ENCODE peak calls at places on chromosomes 6 and 20, in ten cellular contexts. C is colonic mucosa, V is ovary, Q is PC-3, J is hepatocyte, E is heart left ventricle, X is right lobe of liver, L is H1, U is body of pancreas, I is GM12878. Y is an unnamed sample. For H3K27me3, the result is how much of the 10 kb centered on the place peaks cover.

GRCh38 chr6:39335780-39336541 is 13.5 kb upstream of the KCNK16 start:
- DNase-seq in C (peak), V (no peak), Q (no peak), J (no peak), E (no peak), X (no peak), L (no peak), U (no peak), I (no peak), Y (no peak)

GRCh38 chr6:917939-918338 is 225.0 kb upstream of the EXOC2 start:
- DNase-seq in C (no peak), V (no peak), Q (no peak), J (no peak), E (no peak), X (no peak), L (no peak), U (no peak), I (no peak), Y (no peak)

GRCh38 chr20:61521680-61522420 is 269.8 kb downstream of the CDH4 start:
- DNase-seq in C (no peak), V (no peak), Q (no peak), J (no peak), E (no peak), X (no peak), L (no peak), U (no peak), I (no peak), Y (no peak)

GRCh38 chr6:38973178-38974057 is 75.2 kb upstream of the GLP1R start:
- DNase-seq in C (no peak), V (no peak), Q (peak), J (peak), E (no peak), X (no peak), L (no peak), U (peak), I (peak), Y (no peak)

GRCh38 chr6:37784585-37784967 is 35.0 kb upstream of the ZFAND3 start:
- DNase-seq in C (no peak), V (no peak), Q (no peak), J (no peak), E (no peak), X (no peak), L (no peak), U (no peak), I (no peak), Y (no peak)

GRCh38 chr6:143061597-143062385 is 1.1 kb downstream of the AIG1 start:
- DNase-seq in C (no peak), V (no peak), Q (no peak), J (peak), E (no peak), X (no peak), L (no peak), U (no peak), I (no peak), Y (no peak)

GRCh38 chr6:135604035-135604865 is 106.7 kb upstream of the AHI1 start:
- DNase-seq in C (no peak), V (no peak), Q (no peak), J (no peak), E (no peak), X (no peak), L (no peak), U (no peak), I (no peak), Y (no peak)

GRCh38 chr20:12660918-12661317 is 347.9 kb upstream of the SPTLC3 start:
- DNase-seq in C (no peak), V (no peak), Q (no peak), J (peak), E (no peak), X (no peak), L (peak), U (peak), I (no peak), Y (no peak)

GRCh38 chr20:45408646-45409213 is 641 bp downstream of the DBNDD2 start:
- DNase-seq in C (peak), V (no peak), Q (no peak), J (no peak), E (no peak), X (no peak), L (no peak), U (peak), I (no peak), Y (no peak)

GRCh38 chr6:53986165-53986720 is 125.0 kb upstream of the MLIP start:
- DNase-seq in C (peak), V (no peak), Q (peak), J (peak), E (no peak), X (no peak), L (no peak), U (peak), I (no peak), Y (peak)

GRCh38 chr6:112781236-112781635 is 434.1 kb downstream of the RFPL4B start:
- DNase-seq in C (no peak), V (no peak), Q (peak), J (peak), E (no peak), X (no peak), L (no peak), U (no peak), I (no peak), Y (no peak)

GRCh38 chr6:134240664-134241431 is 77.1 kb downstream of the SGK1 start:
- DNase-seq in C (peak), V (no peak), Q (no peak), J (no peak), E (peak), X (peak), L (no peak), U (peak), I (no peak), Y (peak)

GRCh38 chr20:60718743-60719142 is 533.3 kb upstream of the CDH4 start:
- DNase-seq in C (no peak), V (no peak), Q (no peak), J (no peak), E (no peak), X (no peak), L (no peak), U (no peak), I (no peak), Y (no peak)

DNA sequence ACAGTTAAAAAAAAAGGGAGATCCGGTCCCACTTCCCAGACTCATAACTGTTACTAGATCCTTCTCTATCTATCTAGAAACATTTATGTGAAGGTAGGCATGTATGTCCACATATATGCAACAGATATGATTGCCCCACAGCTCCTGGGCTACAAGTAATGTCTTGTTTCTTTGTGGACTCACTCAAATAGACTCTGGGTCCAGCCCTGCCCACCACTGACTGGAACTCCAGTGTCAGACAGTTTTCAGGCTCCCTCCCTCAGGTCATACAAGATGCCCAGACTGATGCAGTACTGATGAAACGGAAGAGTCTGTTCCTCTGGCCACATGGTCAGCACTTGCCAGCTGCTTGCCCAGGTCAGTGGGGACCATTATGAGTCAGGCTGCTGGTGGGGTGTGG is 30.8 kb upstream of the IER3 start:
- DNase-seq in C (no peak), V (no peak), Q (no peak), J (no peak), E (no peak), X (no peak), L (no peak), U (no peak), I (no peak), Y (no peak)
- H3K27ac ChIP-seq in C (no peak), V (no peak), Q (no peak), J (no peak), E (peak), X (no peak), L (no peak), U (no peak), I (no peak), Y (no peak)

GRCh38 chr6:108142240-108142639 is 23.6 kb upstream of the NR2E1 start:
- DNase-seq in C (no peak), V (no peak), Q (no peak), J (no peak), E (no peak), X (no peak), L (no peak), U (no peak), I (no peak), Y (no peak)
- H3K27me3 ChIP-seq in C (under half), V (under half), Q (under half), J (under half), E (under half), X (under half), L (under half), U (under half), I (under half), Y (under half)

GRCh38 chr6:75368151-75368779 is 83.7 kb upstream of the TMEM30A start:
- DNase-seq in C (peak), V (no peak), Q (peak), J (peak), E (no peak), X (no peak), L (no peak), U (peak), I (no peak), Y (no peak)
- TF ChIP-seq CTCF in C (no peak), V (no peak), Q (peak), J (peak), E (peak), X (no peak), L (peak), U (peak), I (peak), Y (peak)

GRCh38 chr6:15389079-15389758 is 143.3 kb downstream of the JARID2 start:
- DNase-seq in C (no peak), V (no peak), Q (no peak), J (no peak), E (no peak), X (no peak), L (no peak), U (no peak), I (no peak), Y (no peak)
- H3K27ac ChIP-seq in C (no peak), V (no peak), Q (no peak), J (no peak), E (peak), X (no peak), L (no peak), U (no peak), I (peak), Y (peak)

DNA sequence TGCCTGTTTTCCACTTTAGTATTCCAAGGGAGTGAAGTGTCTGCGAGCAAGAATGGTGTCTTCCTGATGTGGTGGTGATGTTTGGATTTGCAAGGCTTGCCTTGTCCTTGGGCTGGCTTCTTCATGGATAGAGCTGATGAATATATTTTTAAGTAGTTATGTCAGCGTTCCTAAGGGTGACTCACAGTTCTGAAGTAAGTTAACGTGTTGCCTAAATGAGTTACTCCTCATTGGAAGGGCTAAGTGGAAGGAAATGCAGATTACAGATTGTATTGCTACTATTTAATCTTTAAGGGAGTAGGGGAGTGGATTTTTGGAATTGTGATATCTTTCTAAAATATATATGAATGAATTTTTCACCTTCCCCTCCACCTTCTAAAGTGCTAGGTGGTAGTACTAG is 197.2 kb downstream of the JARID2 start:
- DNase-seq in C (no peak), V (no peak), Q (peak), J (no peak), E (no peak), X (no peak), L (no peak), U (no peak), I (no peak), Y (no peak)
- H3K27me3 ChIP-seq in C (under half), V (under half), Q (under half), J (under half), E (under half), X (under half), L (under half), U (under half), I (under half), Y (under half)

GRCh38 chr20:36950432-36951197 is 893 bp downstream of the SAMHD1 start:
- DNase-seq in C (peak), V (peak), Q (peak), J (peak), E (no peak), X (no peak), L (no peak), U (peak), I (no peak), Y (no peak)

GRCh38 chr20:36956674-36957073 is 5.2 kb upstream of the SAMHD1 start:
- DNase-seq in C (no peak), V (no peak), Q (no peak), J (no peak), E (no peak), X (no peak), L (no peak), U (no peak), I (no peak), Y (no peak)

GRCh38 chr20:36951977-36952738 is 650 bp upstream of the SAMHD1 start:
- DNase-seq in C (no peak), V (no peak), Q (peak), J (no peak), E (no peak), X (no peak), L (no peak), U (peak), I (no peak), Y (no peak)

DNA sequence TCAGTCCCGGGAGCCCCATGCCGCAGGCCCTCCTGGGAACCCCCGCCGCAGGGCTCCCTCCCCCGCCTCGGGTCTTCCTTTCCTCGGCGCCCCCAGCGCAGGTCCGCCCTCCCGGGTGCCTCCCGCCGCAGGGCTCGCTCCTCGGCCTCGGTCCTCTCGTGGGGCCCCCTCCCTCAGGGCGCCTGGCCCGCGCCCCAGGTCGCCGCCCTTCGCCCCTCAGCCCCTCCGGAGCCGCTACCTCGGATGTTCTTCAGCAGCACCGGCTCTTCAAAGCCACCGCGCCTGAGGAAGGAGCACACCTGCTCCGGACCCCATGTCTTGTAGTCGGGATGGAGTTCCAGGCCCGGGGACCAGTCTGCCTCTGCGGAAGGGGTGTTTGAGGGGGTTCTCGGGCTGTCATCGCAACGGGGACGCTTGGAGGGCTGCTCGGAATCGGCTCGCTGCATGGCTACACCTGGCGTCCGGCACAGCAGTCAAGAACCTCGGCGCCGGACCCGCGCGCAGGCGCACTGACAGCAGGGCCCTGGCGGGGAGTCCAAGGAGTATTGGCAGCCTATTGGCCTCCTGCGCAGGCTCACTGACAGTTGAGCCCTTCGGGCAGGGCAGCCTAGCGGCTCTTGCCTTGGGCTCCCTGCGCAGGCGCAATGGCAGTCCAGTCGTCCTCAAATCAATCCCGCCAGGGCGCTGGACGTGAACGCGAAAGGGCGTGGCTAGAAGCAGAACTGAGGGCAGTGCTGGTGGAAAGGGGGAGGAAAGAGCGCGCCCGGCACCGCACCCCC is at the start of gene SAMHD1:
- DNase-seq in C (peak), V (peak), Q (peak), J (peak), E (peak), X (peak), L (peak), U (peak), I (peak), Y (peak)
- TF ChIP-seq CTCF in C (no peak), V (peak), Q (no peak), J (no peak), E (peak), X (no peak), L (no peak), U (peak), I (no peak), Y (no peak)

GRCh38 chr6:75285156-75285639 is 606 bp upstream of the TMEM30A start:
- DNase-seq in C (no peak), V (no peak), Q (no peak), J (no peak), E (no peak), X (no peak), L (no peak), U (no peak), I (no peak), Y (no peak)
- H3K27ac ChIP-seq in C (peak), V (peak), Q (peak), J (peak), E (peak), X (peak), L (no peak), U (peak), I (peak), Y (peak)

GRCh38 chr20:59268827-59269226 is 31.6 kb upstream of the EDN3 start:
- DNase-seq in C (no peak), V (no peak), Q (no peak), J (no peak), E (no peak), X (no peak), L (peak), U (no peak), I (no peak), Y (no peak)
- H3K27me3 ChIP-seq in C (under half), V (under half), Q (half or more), J (under half), E (under half), X (under half), L (under half), U (under half), I (under half), Y (under half)

Y was measured in psoas muscle.